ENCODE peak calls at places on chromosomes 11 and 22, in six cellular contexts. H is HCT116, Q is HepG2, A is SK-N-SH, C is H1, D is GM12878. O is an unnamed sample.

GRCh38 chr11:65884716-65885092 is 3.6 kb downstream of the FIBP start:
- DNase-seq in C (peak; percentile 90), Q (peak; percentile 60), D (no peak), H (no peak), A (peak; percentile 92), O (peak; percentile 94)

GRCh38 chr11:72358461-72359405 is 75.6 kb downstream of the CLPB start:
- DNase-seq in Q (no peak), H (no peak), A (peak; percentile 74), D (no peak), C (no peak), O (no peak)

GRCh38 chr11:67055812-67056211 is 835 bp upstream of the RHOD start:
- DNase-seq in C (no peak), Q (no peak), H (no peak), D (no peak), A (no peak), O (peak; percentile 65)

GRCh38 chr11:76339217-76339616 is 41.7 kb downstream of the THAP12 start:
- DNase-seq in A (no peak), H (no peak), Q (no peak), D (no peak), C (no peak), O (no peak)

GRCh38 chr22:38139901-38140300 is 29.4 kb upstream of the BAIAP2L2 start:
- DNase-seq in Q (no peak), H (no peak), C (no peak), A (no peak), D (no peak), O (no peak)

GRCh38 chr22:44291265-44292006 is 21.3 kb downstream of the SHISAL1 start:
- DNase-seq in A (no peak), H (no peak), D (no peak), C (no peak), Q (no peak), O (no peak)

GRCh38 chr11:46272816-46273427 is 4.5 kb upstream of the CREB3L1 start:
- DNase-seq in C (no peak), H (no peak), A (no peak), D (no peak), Q (no peak), O (no peak)

GRCh38 chr22:45564349-45565030 is 61.8 kb downstream of the FBLN1 start:
- DNase-seq in Q (no peak), H (no peak), A (no peak), D (no peak), C (no peak), O (no peak)

GRCh38 chr11:70567680-70568503 is 169.6 kb downstream of the CTTN start:
- DNase-seq in D (no peak), Q (no peak), C (no peak), A (no peak), H (no peak), O (peak; percentile 79)

GRCh38 chr11:69385832-69386415 is 92.0 kb downstream of the MYEOV start:
- DNase-seq in H (no peak), C (no peak), A (no peak), Q (no peak), D (no peak), O (no peak)

GRCh38 chr11:77093056-77093891 is 9.4 kb upstream of the OMP start:
- DNase-seq in D (no peak), A (no peak), H (no peak), Q (no peak), C (no peak), O (no peak)

GRCh38 chr22:46761539-46762237 is 762 bp upstream of the TBC1D22A start:
- DNase-seq in Q (no peak), C (no peak), A (no peak), H (no peak), D (no peak), O (no peak)

GRCh38 chr22:48585916-48586798 is 1241.5 kb downstream of the BRD1 start:
- DNase-seq in Q (no peak), C (no peak), D (no peak), H (no peak), A (no peak), O (no peak)

GRCh38 chr11:83990160-83990733 is 704.1 kb upstream of the CCDC90B start:
- DNase-seq in C (no peak), A (no peak), H (no peak), D (no peak), Q (no peak), O (no peak)

GRCh38 chr22:38489561-38490133 is 16.5 kb downstream of the DDX17 start:
- DNase-seq in C (no peak), D (no peak), A (no peak), Q (no peak), H (no peak), O (no peak)

GRCh38 chr11:60866911-60867870 is at the start of gene ZP1:
- DNase-seq in A (no peak), C (no peak), D (no peak), Q (no peak), H (no peak), O (peak; percentile 58)

GRCh38 chr11:14908214-14908880 is 16.3 kb upstream of the CYP2R1 start:
- DNase-seq in H (peak; percentile 51), D (no peak), Q (peak; percentile 44), C (no peak), A (peak; percentile 55), O (no peak)

GRCh38 chr22:46171940-46172339 is 21.6 kb downstream of the PPARA start:
- DNase-seq in D (no peak), Q (no peak), H (peak; percentile 15), C (no peak), A (no peak), O (no peak)

GRCh38 chr11:62654297-62654696 is 1.2 kb upstream of the INTS5 start:
- DNase-seq in Q (no peak), D (no peak), H (no peak), A (no peak), C (no peak), O (no peak)

GRCh38 chr11:62648185-62648966 is 2.0 kb upstream of the GANAB start:
- DNase-seq in A (no peak), C (no peak), D (no peak), H (no peak), Q (no peak), O (no peak)

GRCh38 chr11:62649486-62649885 is 3.1 kb upstream of the GANAB start:
- DNase-seq in A (no peak), H (no peak), C (no peak), D (no peak), Q (no peak), O (no peak)

GRCh38 chr11:62648967-62649364 is 2.6 kb upstream of the GANAB start:
- DNase-seq in A (no peak), Q (no peak), C (no peak), H (no peak), D (no peak), O (no peak)

DNA sequence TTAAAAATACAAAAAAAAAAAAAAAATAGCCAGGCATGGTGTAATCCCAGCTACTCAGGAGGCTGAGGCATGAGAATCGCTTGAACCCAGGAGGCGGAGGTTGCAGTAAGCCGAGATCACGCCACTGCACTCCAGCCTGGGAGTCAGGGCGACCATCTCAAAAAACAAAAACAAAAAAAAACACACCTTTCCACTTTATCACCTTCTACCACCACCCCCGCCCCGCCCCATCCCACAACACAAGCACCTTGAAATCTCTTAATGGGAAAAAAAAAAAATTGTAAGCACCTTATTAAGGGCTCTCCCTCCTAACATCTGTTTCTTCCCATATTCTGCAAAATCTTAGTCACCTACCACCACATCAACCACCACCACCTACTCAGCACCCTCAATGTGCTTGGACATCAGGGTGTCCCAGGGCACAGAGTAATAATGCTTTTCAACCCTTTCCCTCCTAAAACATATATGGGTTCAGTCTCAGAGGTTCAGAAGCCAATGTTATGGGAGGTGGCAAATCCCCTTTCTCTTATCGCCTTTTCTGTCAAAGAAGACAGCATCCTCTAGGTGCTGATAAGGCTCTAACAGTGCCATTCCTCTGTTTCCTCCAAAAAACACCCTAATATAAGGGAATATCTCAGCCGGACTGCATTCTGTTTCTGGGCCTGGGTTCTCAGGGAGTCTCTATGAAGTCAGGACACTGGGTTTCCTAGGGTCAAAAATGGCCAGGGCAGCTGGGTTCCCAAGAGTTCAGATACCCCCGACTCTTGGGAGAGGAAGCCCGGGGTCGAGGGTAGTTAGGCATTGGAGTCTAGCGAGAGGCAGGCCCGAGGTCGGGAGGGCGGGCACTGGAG is 721 bp downstream of the INTS5 start:
- DNase-seq in D (no peak), Q (no peak), A (no peak), C (no peak), H (no peak), O (no peak)
- TF ChIP-seq JUND in D (no peak), Q (no peak), A (no peak), C (no peak), H (no peak), O (no peak)

GRCh38 chr22:17120281-17120680 is 879 bp downstream of the TMEM121B start:
- DNase-seq in C (peak; percentile 93), D (no peak), H (no peak), A (peak; percentile 71), Q (no peak), O (peak; percentile 85)
- TF ChIP-seq JUND in C (no peak), D (no peak), H (no peak), A (no peak), Q (no peak), O (no peak)

GRCh38 chr11:63406458-63406857 is 36.9 kb downstream of the SLC22A9 start:
- DNase-seq in H (no peak), D (no peak), C (no peak), A (no peak), Q (no peak), O (no peak)

GRCh38 chr11:63405114-63405513 is 35.5 kb downstream of the SLC22A9 start:
- DNase-seq in H (no peak), A (no peak), D (no peak), C (no peak), Q (no peak), O (no peak)

GRCh38 chr11:63404536-63404935 is 35.0 kb downstream of the SLC22A9 start:
- DNase-seq in D (no peak), Q (peak; percentile 71), A (no peak), C (no peak), H (no peak), O (no peak)
- TF ChIP-seq JUND in D (no peak), Q (no peak), A (no peak), C (no peak), H (no peak), O (no peak)

GRCh38 chr11:7498193-7498592 is 12.9 kb downstream of the OLFML1 start:
- DNase-seq in D (no peak), C (no peak), Q (no peak), H (no peak), A (no peak), O (no peak)

GRCh38 chr11:7499046-7499445 is 13.7 kb downstream of the OLFML1 start:
- DNase-seq in A (no peak), Q (no peak), H (no peak), D (no peak), C (no peak), O (no peak)

GRCh38 chr11:7493670-7494069 is 8.4 kb downstream of the OLFML1 start:
- DNase-seq in C (no peak), A (no peak), H (no peak), Q (no peak), D (no peak), O (peak; percentile 20)

GRCh38 chr11:7494086-7494775 is 8.9 kb downstream of the OLFML1 start:
- DNase-seq in H (no peak), Q (peak; percentile 20), A (no peak), D (no peak), C (no peak), O (no peak)

DNA sequence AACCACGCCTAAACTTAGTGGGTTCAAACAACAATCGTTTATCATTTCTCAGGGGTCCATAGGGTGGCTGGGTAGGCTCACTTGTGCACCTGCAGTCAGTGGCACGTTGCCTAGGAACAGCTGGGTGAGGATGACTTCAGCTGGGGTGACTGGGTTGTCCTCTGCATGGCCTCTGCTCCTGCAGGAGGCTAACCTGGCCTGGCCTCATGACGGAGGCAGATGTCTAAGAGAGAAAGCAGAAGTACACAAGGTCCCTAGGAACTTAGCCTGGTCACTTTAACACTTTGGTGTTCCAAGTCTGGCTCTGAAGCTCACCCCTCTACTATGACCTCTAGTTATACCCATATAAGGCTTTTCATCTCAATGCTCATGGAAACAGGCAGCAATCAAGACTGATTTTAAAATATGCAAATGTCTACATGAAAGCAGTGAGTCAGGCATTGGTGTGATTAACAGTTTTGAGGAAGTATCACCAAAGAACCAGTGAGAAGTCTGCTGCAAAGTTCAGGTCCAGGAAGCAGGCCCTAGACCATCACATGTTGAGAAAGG is 10.8 kb downstream of the OLFML1 start:
- DNase-seq in C (no peak), A (no peak), D (peak; percentile 47), Q (no peak), H (no peak), O (no peak)
- TF ChIP-seq JUND in C (no peak), A (no peak), D (no peak), Q (no peak), H (no peak), O (no peak)